ENCODE peak calls at places on chromosome 12, in ten cellular contexts. H is AG04450, X is A549, O is Panc1, P is cardiac muscle cell, R is esophagus squamous epithelium, E is colonic mucosa, S is K562, K is Karpas-422, C is fibroblast of pulmonary artery. I is an unnamed sample.

GRCh38 chr12:66896797-66897196 is 217.9 kb upstream of the GRIP1 start:
- DNase-seq in E (no peak), R (no peak), P (no peak), K (no peak), H (no peak), S (no peak), X (no peak), O (no peak), C (no peak), I (no peak)

GRCh38 chr12:70364695-70365397 is 1.2 kb upstream of the KCNMB4 start:
- DNase-seq in X (peak), H (no peak), C (no peak), S (no peak), P (peak), E (peak), R (no peak), K (peak), O (no peak), I (peak)

GRCh38 chr12:67161322-67161918 is 107.7 kb upstream of the CAND1 start:
- DNase-seq in K (peak), E (peak), S (peak), H (no peak), C (peak), X (peak), P (peak), O (peak), R (no peak), I (peak)

GRCh38 chr12:93135286-93136239 is 206.5 kb upstream of the EEA1 start:
- DNase-seq in C (no peak), K (no peak), H (no peak), R (no peak), P (no peak), S (no peak), O (no peak), X (no peak), E (no peak), I (no peak)

GRCh38 chr12:57504033-57504432 is 16.2 kb downstream of the MARS1 start:
- DNase-seq in O (no peak), H (no peak), X (no peak), S (no peak), C (no peak), K (no peak), R (no peak), E (no peak), P (no peak), I (no peak)

GRCh38 chr12:114913871-114914801 is 230.2 kb upstream of the TBX3 start:
- DNase-seq in E (no peak), X (peak), S (no peak), O (peak), H (no peak), P (no peak), C (no peak), R (no peak), K (no peak), I (peak)

GRCh38 chr12:56993346-56993745 is 13.0 kb downstream of the ZBTB39 start:
- DNase-seq in E (peak), X (no peak), C (no peak), K (no peak), R (no peak), P (no peak), O (no peak), H (no peak), S (no peak), I (no peak)

GRCh38 chr12:96501139-96501741 is 11.9 kb downstream of the CFAP54 start:
- DNase-seq in C (peak), R (peak), O (no peak), K (no peak), S (peak), X (peak), P (no peak), E (peak), H (no peak), I (no peak)

GRCh38 chr12:22477166-22477893 is 67.0 kb downstream of the C2CD5 start:
- DNase-seq in R (no peak), K (no peak), P (no peak), E (no peak), O (no peak), H (peak), X (no peak), S (no peak), C (peak), I (no peak)

GRCh38 chr12:117097159-117097558 is 2.1 kb downstream of the TESC start:
- DNase-seq in E (no peak), P (no peak), O (no peak), H (no peak), R (no peak), S (no peak), C (no peak), X (no peak), K (no peak), I (peak)

GRCh38 chr12:117100251-117100650 is 1.0 kb upstream of the TESC start:
- DNase-seq in O (no peak), H (no peak), E (no peak), X (peak), K (no peak), C (peak), S (peak), R (no peak), P (peak), I (peak)

GRCh38 chr12:117098361-117099217 is 627 bp downstream of the TESC start:
- DNase-seq in H (no peak), K (peak), O (no peak), C (no peak), X (peak), E (no peak), S (peak), P (no peak), R (no peak), I (no peak)

GRCh38 chr12:117096643-117097042 is 2.6 kb downstream of the TESC start:
- DNase-seq in H (no peak), P (no peak), K (no peak), C (no peak), S (no peak), R (no peak), O (no peak), X (no peak), E (no peak), I (no peak)

DNA sequence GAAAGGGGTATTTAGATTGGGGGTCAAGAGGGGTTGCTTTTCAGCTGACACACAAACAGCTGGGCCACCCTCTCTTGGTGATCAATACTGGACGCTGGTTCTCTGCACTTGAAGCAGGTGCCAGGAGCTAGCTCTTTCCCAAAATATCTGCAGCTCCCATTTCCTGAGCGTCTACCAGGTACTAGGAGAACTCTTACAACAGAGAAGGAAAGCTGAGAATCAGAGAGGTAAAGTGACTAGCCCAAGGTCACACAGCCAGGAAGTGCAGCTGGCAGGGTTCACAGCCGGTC is 1.2 kb downstream of the TESC start:
- DNase-seq in K (peak), X (no peak), R (no peak), P (no peak), E (no peak), H (no peak), C (no peak), O (no peak), S (no peak), I (no peak)
- H3K4me3 ChIP-seq in K (peak), X (peak), R (peak), P (peak), E (peak), H (no peak), C (no peak), O (no peak), S (peak), I (no peak)

GRCh38 chr12:7017870-7018349 is 366 bp downstream of the LPCAT3 start:
- DNase-seq in K (peak), H (no peak), S (peak), O (no peak), C (no peak), E (peak), P (no peak), X (peak), R (no peak), I (no peak)
- H3K4me3 ChIP-seq in K (peak), H (peak), S (peak), O (peak), C (peak), E (peak), P (peak), X (peak), R (peak), I (peak)

GRCh38 chr12:27610380-27610779 is 85.9 kb upstream of the REP15 start:
- DNase-seq in X (no peak), E (no peak), S (no peak), C (peak), H (no peak), K (no peak), P (no peak), R (no peak), O (no peak), I (no peak)

GRCh38 chr12:27604431-27604830 is 80.4 kb downstream of the PPFIBP1 start:
- DNase-seq in E (no peak), P (no peak), X (no peak), S (no peak), H (no peak), O (no peak), C (no peak), R (no peak), K (no peak), I (no peak)

GRCh38 chr12:27606986-27607385 is 83.0 kb downstream of the PPFIBP1 start:
- DNase-seq in S (no peak), X (no peak), H (no peak), C (no peak), P (no peak), R (no peak), K (no peak), E (no peak), O (no peak), I (no peak)

GRCh38 chr12:27607611-27608010 is 83.6 kb downstream of the PPFIBP1 start:
- DNase-seq in R (no peak), X (no peak), O (no peak), C (no peak), E (no peak), S (no peak), P (no peak), H (no peak), K (no peak), I (no peak)

DNA sequence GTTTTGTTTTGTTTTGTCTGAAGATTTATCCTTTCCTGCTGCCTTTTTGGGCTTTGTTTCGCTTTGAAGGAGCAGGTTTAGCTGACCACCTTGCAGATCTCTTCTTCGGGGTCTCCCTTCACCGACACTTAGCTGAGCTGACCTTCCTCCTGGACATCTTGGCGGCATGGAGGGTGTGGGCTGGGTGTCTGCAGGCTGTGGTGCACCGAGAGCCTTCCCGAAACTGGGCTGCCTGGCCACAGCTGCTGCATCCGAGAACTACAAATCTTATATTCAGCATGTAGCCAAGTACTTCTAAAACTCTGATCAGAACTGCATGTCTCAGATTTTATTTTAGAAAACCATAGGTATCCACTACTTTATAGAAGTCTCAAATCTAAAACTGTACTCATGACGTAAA is 84.9 kb downstream of the PPFIBP1 start:
- DNase-seq in C (no peak), E (no peak), R (no peak), H (no peak), O (no peak), P (no peak), K (no peak), X (no peak), S (no peak), I (no peak)
- H3K4me3 ChIP-seq in C (peak), E (no peak), R (no peak), H (no peak), O (no peak), P (no peak), K (no peak), X (no peak), S (no peak), I (no peak)

DNA sequence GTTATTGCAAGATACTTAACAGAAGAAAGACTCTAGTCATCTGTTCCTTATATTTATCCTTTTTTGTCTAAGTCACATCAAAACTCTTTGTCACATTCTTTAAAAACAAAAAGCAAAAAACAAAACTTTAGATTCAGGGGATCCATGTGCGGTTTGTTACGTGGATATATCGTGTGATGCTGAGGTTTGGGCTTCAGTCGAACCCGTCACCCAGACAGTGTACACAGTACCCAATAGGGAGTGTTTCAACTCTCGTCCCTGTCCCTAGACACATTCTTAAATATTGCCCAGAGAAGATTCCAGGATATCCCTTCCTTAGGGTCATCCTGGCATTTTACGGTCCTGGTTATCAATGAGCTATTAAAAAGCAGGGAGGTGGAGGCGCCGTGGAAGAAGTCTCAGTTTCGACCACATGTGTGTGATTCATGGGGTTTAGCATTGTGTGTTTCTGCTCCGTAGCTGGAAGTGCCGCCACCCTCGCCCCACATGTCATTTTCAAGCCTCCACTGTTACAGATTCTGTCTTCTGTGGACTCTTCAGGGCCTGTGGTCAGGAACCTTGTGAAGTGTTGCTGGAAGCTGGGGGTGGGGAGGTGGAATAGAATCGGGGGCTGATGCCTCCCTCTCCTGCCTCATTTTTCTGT is 19.9 kb downstream of the CCND2 start:
- DNase-seq in R (no peak), H (no peak), S (no peak), E (no peak), C (no peak), X (no peak), P (no peak), K (no peak), O (no peak), I (no peak)
- H3K4me3 ChIP-seq in R (no peak), H (no peak), S (no peak), E (no peak), C (no peak), X (no peak), P (no peak), K (no peak), O (no peak), I (no peak)

GRCh38 chr12:31491819-31492598 is 98.9 kb downstream of the DENND5B start:
- DNase-seq in S (no peak), E (no peak), K (no peak), P (no peak), C (peak), X (peak), O (peak), H (peak), R (no peak), I (no peak)
- H3K4me3 ChIP-seq in S (no peak), E (no peak), K (no peak), P (no peak), C (no peak), X (no peak), O (no peak), H (no peak), R (no peak), I (no peak)

DNA sequence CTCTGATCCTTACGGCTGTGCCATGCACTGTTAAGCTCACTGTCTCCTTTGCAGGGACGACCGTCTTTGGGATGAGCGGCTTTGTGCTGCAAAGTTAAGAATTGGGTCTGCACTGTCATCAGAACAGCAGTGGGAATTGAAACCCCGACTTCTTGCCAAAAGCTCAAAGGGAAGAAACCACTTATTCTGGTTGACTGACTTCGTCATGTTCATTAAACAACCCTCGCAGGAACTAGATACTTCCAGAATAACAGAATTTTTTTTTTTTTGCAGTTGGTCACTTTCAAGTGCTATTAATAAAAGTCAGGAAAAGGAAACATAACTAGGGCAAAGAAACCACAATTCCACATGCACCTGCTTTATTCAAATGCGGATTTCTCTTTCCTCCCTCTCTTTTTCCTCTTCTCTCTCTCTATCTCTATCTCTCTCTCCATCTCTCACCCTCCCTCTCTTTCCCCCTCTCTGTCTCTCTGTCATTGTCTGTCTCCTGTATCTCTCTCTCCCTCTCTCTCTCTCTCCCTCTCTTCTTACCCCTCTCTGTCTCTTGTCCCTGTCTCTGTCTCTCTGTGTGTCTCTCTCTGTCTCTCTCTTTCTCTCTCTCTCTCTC is 12.3 kb upstream of the GLT1D1 start:
- DNase-seq in K (no peak), P (no peak), E (no peak), X (no peak), R (no peak), C (no peak), S (no peak), O (no peak), H (no peak), I (no peak)
- H3K4me3 ChIP-seq in K (no peak), P (no peak), E (no peak), X (no peak), R (no peak), C (no peak), S (no peak), O (no peak), H (no peak), I (no peak)

DNA sequence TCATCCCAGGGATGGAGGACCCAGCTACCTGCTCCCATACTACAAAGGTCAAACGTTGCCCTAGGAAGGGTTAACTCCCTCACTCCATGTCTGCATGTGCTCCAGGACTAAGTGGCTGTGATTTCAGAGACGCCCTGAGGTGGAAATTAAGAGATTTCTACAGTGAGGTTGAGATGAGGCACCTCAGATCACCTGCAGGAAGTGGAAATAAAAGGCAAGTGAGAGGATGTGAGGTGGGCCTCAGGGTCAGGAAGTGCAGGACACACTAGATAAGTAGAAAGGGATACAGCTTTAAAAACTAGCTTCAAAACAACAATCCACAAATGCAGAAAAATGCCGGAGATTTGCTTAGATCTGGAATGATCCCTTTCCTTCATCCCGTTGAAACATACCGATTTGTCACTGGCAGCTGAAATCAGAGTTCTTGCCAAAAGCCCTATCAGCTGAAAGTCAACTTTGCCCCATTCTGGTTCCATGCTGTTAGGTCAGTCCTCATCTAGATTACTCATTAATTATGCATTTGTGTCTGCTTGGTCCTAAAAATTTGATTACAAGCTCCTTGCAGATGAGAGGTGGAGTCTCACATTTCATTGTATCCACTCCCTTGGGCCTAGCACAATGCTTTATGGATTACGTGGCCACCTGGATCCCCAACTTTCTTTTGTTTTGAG is 6.6 kb downstream of the PLBD1 start:
- DNase-seq in P (no peak), E (no peak), C (no peak), X (no peak), O (no peak), S (no peak), H (no peak), R (no peak), K (no peak), I (no peak)
- H3K4me3 ChIP-seq in P (no peak), E (no peak), C (no peak), X (no peak), O (no peak), S (no peak), H (no peak), R (no peak), K (no peak), I (no peak)

GRCh38 chr12:38878986-38879385 is 26.4 kb downstream of the CPNE8 start:
- DNase-seq in S (no peak), O (no peak), H (no peak), P (no peak), R (no peak), C (no peak), K (no peak), X (no peak), E (no peak), I (no peak)
- H3K4me3 ChIP-seq in S (no peak), O (no peak), H (no peak), P (no peak), R (no peak), C (no peak), K (no peak), X (no peak), E (no peak), I (no peak)

GRCh38 chr12:98475565-98475908 is 39.9 kb upstream of the TMPO start:
- DNase-seq in P (no peak), S (no peak), H (no peak), R (no peak), X (no peak), O (no peak), E (no peak), K (no peak), C (no peak), I (no peak)
- H3K4me3 ChIP-seq in P (no peak), S (no peak), H (no peak), R (no peak), X (no peak), O (no peak), E (no peak), K (no peak), C (no peak), I (no peak)

GRCh38 chr12:132624186-132624855 is 5.7 kb downstream of the P2RX2 start:
- DNase-seq in O (no peak), E (no peak), R (no peak), P (no peak), C (no peak), H (no peak), K (no peak), X (no peak), S (no peak), I (no peak)

GRCh38 chr12:132622437-132623071 is 4.0 kb downstream of the P2RX2 start:
- DNase-seq in O (no peak), K (peak), P (no peak), H (peak), E (no peak), R (no peak), S (peak), C (peak), X (no peak), I (no peak)

GRCh38 chr12:132623072-132623869 is 4.7 kb downstream of the P2RX2 start:
- DNase-seq in K (no peak), S (no peak), X (no peak), R (no peak), E (no peak), H (no peak), P (no peak), O (no peak), C (no peak), I (no peak)

GRCh38 chr12:132625731-132626430 is 7.3 kb downstream of the P2RX2 start:
- DNase-seq in P (no peak), X (no peak), H (no peak), C (no peak), K (no peak), E (no peak), O (no peak), S (no peak), R (no peak), I (no peak)

DNA sequence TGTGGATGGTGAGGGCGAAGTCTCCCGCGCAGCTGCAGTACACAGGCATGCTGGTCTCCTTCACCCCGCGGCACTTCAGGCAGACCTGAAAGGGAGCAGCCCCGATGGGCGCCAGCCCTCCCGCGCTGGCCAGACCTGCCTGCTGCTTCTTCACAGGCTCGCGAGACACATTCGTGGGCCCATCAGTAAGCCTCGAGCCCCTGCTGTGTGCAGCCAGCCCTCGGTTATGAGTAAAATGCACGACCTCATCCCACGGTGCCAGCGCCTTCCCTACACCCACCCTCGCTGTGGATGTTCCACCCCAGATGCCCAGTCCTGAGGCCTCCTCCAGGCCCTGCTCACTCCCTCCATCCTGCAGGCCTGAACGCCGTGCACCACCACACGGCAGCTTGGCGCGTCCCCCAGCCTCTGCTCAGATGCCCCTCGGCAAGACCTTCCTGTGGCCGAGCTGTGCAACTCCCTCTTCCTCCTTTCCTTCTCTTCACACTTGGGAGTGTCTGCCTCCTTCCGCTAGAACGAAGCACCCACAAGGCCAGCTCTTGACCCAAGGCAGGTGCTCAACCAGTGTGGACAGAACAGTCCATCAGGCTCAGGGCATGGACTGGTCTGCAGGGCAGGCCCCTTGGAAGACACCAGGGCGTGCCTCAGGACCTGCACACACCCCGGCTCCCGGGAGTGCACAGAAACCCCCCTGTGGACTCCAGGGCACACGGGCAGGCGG is 6.5 kb downstream of the P2RX2 start:
- DNase-seq in K (no peak), C (no peak), E (no peak), O (no peak), S (no peak), H (no peak), P (no peak), R (no peak), X (no peak), I (no peak)
- H3K4me3 ChIP-seq in K (no peak), C (no peak), E (no peak), O (no peak), S (no peak), H (no peak), P (no peak), R (no peak), X (no peak), I (no peak)

I was measured in WERI-Rb-1.